ENCODE peak calls at places on chromosome 1, in six cellular contexts. M is kidney glomerular epithelial cell; G is CD8-positive, alpha-beta T cell; O is C1 segment of cervical spinal cord; B is transverse colon; R is stomach. S is an unnamed sample.

GRCh38 chr1:167648978-167649752 is 19.1 kb downstream of the RCSD1 start:
- DNase-seq in O (no peak), M (no peak), R (no peak), B (no peak), G (no peak), S (no peak)

GRCh38 chr1:234658143-234658542 is 48.2 kb upstream of the IRF2BP2 start:
- DNase-seq in G (no peak), B (peak; percentile 18), R (peak; percentile 86), O (no peak), M (peak; percentile 16), S (peak; percentile 41)

GRCh38 chr1:15386128-15386824 is 23.4 kb upstream of the EFHD2 start:
- DNase-seq in O (peak; percentile 65), G (no peak), M (no peak), R (no peak), B (no peak), S (no peak)

GRCh38 chr1:10599194-10599861 is 124.6 kb downstream of the PEX14 start:
- DNase-seq in G (no peak), M (peak; percentile 97), B (no peak), R (no peak), O (no peak), S (no peak)

GRCh38 chr1:26932536-26932935 is 11.0 kb downstream of the NUDC start:
- DNase-seq in B (no peak), G (no peak), O (no peak), R (no peak), M (no peak), S (no peak)

GRCh38 chr1:25875154-25875855 is at the start of gene PAQR7:
- DNase-seq in M (peak; percentile 60), O (peak; percentile 65), B (peak; percentile 77), G (peak; percentile 77), R (peak; percentile 87), S (peak; percentile 85)

GRCh38 chr1:205069371-205070125 is 14.7 kb downstream of the TMEM81 start:
- DNase-seq in R (no peak), B (no peak), G (no peak), M (no peak), O (no peak), S (no peak)

GRCh38 chr1:29850358-29850757 is 614.0 kb downstream of the PTPRU start:
- DNase-seq in O (no peak), M (no peak), G (no peak), R (no peak), B (no peak), S (no peak)

GRCh38 chr1:164886101-164886500 is 327.1 kb downstream of the PBX1 start:
- DNase-seq in G (no peak), R (no peak), M (no peak), B (no peak), O (no peak), S (no peak)

GRCh38 chr1:234601217-234602017 is 8.6 kb downstream of the IRF2BP2 start:
- DNase-seq in R (no peak), G (no peak), M (peak; percentile 10), B (peak; percentile 42), O (no peak), S (no peak)

GRCh38 chr1:32770221-32770731 is 46.9 kb downstream of the YARS1 start:
- DNase-seq in M (no peak), G (no peak), B (no peak), O (no peak), R (no peak), S (no peak)

GRCh38 chr1:147273409-147274307 is 31.2 kb downstream of the CHD1L start:
- DNase-seq in O (no peak), M (peak; percentile 53), R (no peak), G (no peak), B (no peak), S (peak; percentile 16)

GRCh38 chr1:205826407-205826806 is 13.4 kb upstream of the SLC41A1 start:
- DNase-seq in M (no peak), B (no peak), G (no peak), O (no peak), R (no peak), S (no peak)

GRCh38 chr1:61428146-61428545 is 296.8 kb downstream of the TM2D1 start:
- DNase-seq in O (no peak), M (no peak), G (no peak), B (no peak), R (no peak), S (no peak)

GRCh38 chr1:226816585-226816984 is 53.8 kb upstream of the PSEN2 start:
- DNase-seq in O (no peak), B (no peak), R (no peak), M (peak; percentile 96), G (no peak), S (no peak)

GRCh38 chr1:164565356-164565755 is 6.4 kb downstream of the PBX1 start:
- DNase-seq in O (no peak), R (no peak), M (peak; percentile 63), G (no peak), B (no peak), S (peak; percentile 17)

GRCh38 chr1:109825774-109826173 is 62.1 kb upstream of the EPS8L3 start:
- DNase-seq in R (no peak), G (no peak), M (no peak), O (no peak), B (no peak), S (no peak)

GRCh38 chr1:29753771-29754607 is 517.7 kb downstream of the PTPRU start:
- DNase-seq in G (peak; percentile 31), R (no peak), O (no peak), M (no peak), B (no peak), S (no peak)